ENCODE peak calls at places on chromosomes 11 and 22, in six cellular contexts. Y is ACHN; V is Ammon's horn; R is neural crest cell; K is stimulated activated CD4-positive, alpha-beta T cell treated with anti-CD3 and anti-CD28 coated beads, Interleukin-15, amount 100 ng/mL, for 48 hours; E is NCI-H2081. W is an unnamed sample.

GRCh38 chr22:47192106-47192650 is 429.7 kb downstream of the TBC1D22A start:
- DNase-seq in V (peak; percentile 16), R (no peak), E (no peak), Y (no peak), K (no peak), W (no peak)

GRCh38 chr11:112023104-112023503 is 2.1 kb upstream of the DLAT start:
- DNase-seq in V (no peak), E (no peak), Y (no peak), K (no peak), R (no peak), W (no peak)

GRCh38 chr11:101860694-101861371 is 54.0 kb upstream of the CEP126 start:
- DNase-seq in K (no peak), E (peak; percentile 55), R (peak; percentile 28), Y (peak; percentile 61), V (peak; percentile 69), W (no peak)

GRCh38 chr11:10916674-10917073 is 58.8 kb upstream of the ZBED5 start:
- DNase-seq in R (no peak), Y (no peak), E (no peak), V (no peak), K (no peak), W (no peak)

GRCh38 chr11:122202951-122203456 is 87.0 kb upstream of the BLID start:
- DNase-seq in Y (peak; percentile 48), E (peak; percentile 61), V (peak; percentile 75), K (peak; percentile 11), R (peak; percentile 81), W (no peak)

GRCh38 chr22:43272869-43273318 is 70.3 kb downstream of the SCUBE1 start:
- DNase-seq in R (no peak), V (no peak), E (no peak), K (no peak), Y (no peak), W (no peak)

GRCh38 chr11:36753960-36754359 is 155.9 kb upstream of the RAG2 start:
- DNase-seq in E (no peak), Y (no peak), V (no peak), K (no peak), R (no peak), W (no peak)

GRCh38 chr11:409008-409599 is 5.7 kb downstream of the SIGIRR start:
- DNase-seq in Y (no peak), R (no peak), E (no peak), K (no peak), V (no peak), W (no peak)

W was measured in GM12878.